ENCODE peak calls at places on chromosomes 4 and X, in ten cellular contexts. One of them, this sample, is unnamed.

GRCh38 chr4:96009720-96010119 is 169.8 kb downstream of the PDHA2 start:
- DNase-seq in suprapubic skin: no peak
- DNase-seq in left ventricle myocardium inferior: no peak
- DNase-seq in tibial nerve: no peak
- DNase-seq in fibroblast of lung: peak
- DNase-seq in endodermal cell: no peak
- DNase-seq in HCT116: no peak
- DNase-seq in tibial artery: no peak
- DNase-seq in upper lobe of right lung: no peak
- DNase-seq in PC-3: peak
- DNase-seq in this sample: no peak

GRCh38 chr4:73978886-73979285 is 2.9 kb downstream of the PF4 start:
- DNase-seq in tibial nerve: no peak
- DNase-seq in endodermal cell: no peak
- DNase-seq in left ventricle myocardium inferior: no peak
- DNase-seq in PC-3: peak
- DNase-seq in tibial artery: no peak
- DNase-seq in HCT116: no peak
- DNase-seq in fibroblast of lung: peak
- DNase-seq in upper lobe of right lung: no peak
- DNase-seq in suprapubic skin: no peak
- DNase-seq in this sample: no peak

GRCh38 chr4:163540977-163541376 is 46.5 kb downstream of the TMA16 start:
- DNase-seq in tibial nerve: no peak
- DNase-seq in upper lobe of right lung: no peak
- DNase-seq in HCT116: no peak
- DNase-seq in tibial artery: no peak
- DNase-seq in endodermal cell: no peak
- DNase-seq in left ventricle myocardium inferior: no peak
- DNase-seq in fibroblast of lung: peak
- DNase-seq in PC-3: peak
- DNase-seq in suprapubic skin: no peak
- DNase-seq in this sample: no peak

GRCh38 chr4:169993531-169993930 is 32.7 kb downstream of the MFAP3L start:
- DNase-seq in PC-3: no peak
- DNase-seq in tibial nerve: peak
- DNase-seq in suprapubic skin: no peak
- DNase-seq in upper lobe of right lung: no peak
- DNase-seq in tibial artery: no peak
- DNase-seq in endodermal cell: no peak
- DNase-seq in HCT116: no peak
- DNase-seq in left ventricle myocardium inferior: no peak
- DNase-seq in fibroblast of lung: no peak
- DNase-seq in this sample: no peak

GRCh38 chr4:80257851-80258250 is 8.6 kb upstream of the FGF5 start:
- DNase-seq in suprapubic skin: no peak
- DNase-seq in upper lobe of right lung: no peak
- DNase-seq in tibial nerve: no peak
- DNase-seq in HCT116: no peak
- DNase-seq in PC-3: no peak
- DNase-seq in fibroblast of lung: no peak
- DNase-seq in tibial artery: no peak
- DNase-seq in left ventricle myocardium inferior: no peak
- DNase-seq in endodermal cell: no peak
- DNase-seq in this sample: no peak

GRCh38 chr4:124105212-124105611 is 607.3 kb downstream of the ANKRD50 start:
- DNase-seq in PC-3: peak
- DNase-seq in left ventricle myocardium inferior: no peak
- DNase-seq in endodermal cell: no peak
- DNase-seq in upper lobe of right lung: no peak
- DNase-seq in fibroblast of lung: no peak
- DNase-seq in HCT116: no peak
- DNase-seq in suprapubic skin: no peak
- DNase-seq in tibial artery: no peak
- DNase-seq in tibial nerve: no peak
- DNase-seq in this sample: no peak

GRCh38 chr4:2271279-2272025 is 9.5 kb upstream of the MXD4 start:
- DNase-seq in fibroblast of lung: no peak
- DNase-seq in tibial artery: no peak
- DNase-seq in suprapubic skin: no peak
- DNase-seq in upper lobe of right lung: no peak
- DNase-seq in tibial nerve: no peak
- DNase-seq in endodermal cell: peak
- DNase-seq in PC-3: no peak
- DNase-seq in HCT116: no peak
- DNase-seq in left ventricle myocardium inferior: no peak
- DNase-seq in this sample: no peak

GRCh38 chr4:107579099-107579498 is 140.9 kb downstream of the PAPSS1 start:
- DNase-seq in PC-3: no peak
- DNase-seq in tibial artery: no peak
- DNase-seq in left ventricle myocardium inferior: no peak
- DNase-seq in upper lobe of right lung: no peak
- DNase-seq in endodermal cell: no peak
- DNase-seq in suprapubic skin: no peak
- DNase-seq in HCT116: no peak
- DNase-seq in fibroblast of lung: no peak
- DNase-seq in tibial nerve: no peak
- DNase-seq in this sample: no peak

GRCh38 chrX:14875624-14876023 is 2.4 kb downstream of the MOSPD2 start:
- DNase-seq in upper lobe of right lung: no peak
- DNase-seq in suprapubic skin: no peak
- DNase-seq in PC-3: no peak
- DNase-seq in HCT116: no peak
- DNase-seq in tibial nerve: no peak
- DNase-seq in fibroblast of lung: no peak
- DNase-seq in left ventricle myocardium inferior: no peak
- DNase-seq in endodermal cell: no peak
- DNase-seq in tibial artery: no peak
- DNase-seq in this sample: no peak

GRCh38 chrX:46713672-46714487 is 45.0 kb downstream of the SLC9A7 start:
- DNase-seq in suprapubic skin: no peak
- DNase-seq in upper lobe of right lung: no peak
- DNase-seq in HCT116: no peak
- DNase-seq in fibroblast of lung: no peak
- DNase-seq in left ventricle myocardium inferior: no peak
- DNase-seq in endodermal cell: no peak
- DNase-seq in tibial nerve: no peak
- DNase-seq in tibial artery: no peak
- DNase-seq in PC-3: no peak
- DNase-seq in this sample: no peak

GRCh38 chrX:35351795-35352483 is 409.3 kb downstream of the FAM47B start:
- DNase-seq in left ventricle myocardium inferior: no peak
- DNase-seq in fibroblast of lung: no peak
- DNase-seq in PC-3: no peak
- DNase-seq in HCT116: no peak
- DNase-seq in upper lobe of right lung: no peak
- DNase-seq in tibial nerve: no peak
- DNase-seq in tibial artery: peak
- DNase-seq in endodermal cell: no peak
- DNase-seq in suprapubic skin: no peak
- DNase-seq in this sample: no peak

GRCh38 chr4:3442959-3443749 is 1.4 kb downstream of the HGFAC start:
- DNase-seq in tibial artery: no peak
- DNase-seq in suprapubic skin: no peak
- DNase-seq in endodermal cell: peak
- DNase-seq in tibial nerve: peak
- DNase-seq in upper lobe of right lung: no peak
- DNase-seq in PC-3: peak
- DNase-seq in HCT116: no peak
- DNase-seq in fibroblast of lung: peak
- DNase-seq in left ventricle myocardium inferior: no peak
- DNase-seq in this sample: peak

GRCh38 chr4:132101526-132101925 is 1047.6 kb upstream of the PCDH10 start:
- DNase-seq in endodermal cell: no peak
- DNase-seq in PC-3: no peak
- DNase-seq in upper lobe of right lung: no peak
- DNase-seq in tibial nerve: no peak
- DNase-seq in fibroblast of lung: peak
- DNase-seq in tibial artery: no peak
- DNase-seq in HCT116: no peak
- DNase-seq in left ventricle myocardium inferior: no peak
- DNase-seq in suprapubic skin: no peak
- DNase-seq in this sample: no peak

GRCh38 chr4:154073107-154073817 is 284.4 kb upstream of the SFRP2 start:
- DNase-seq in tibial artery: no peak
- DNase-seq in upper lobe of right lung: no peak
- DNase-seq in fibroblast of lung: peak
- DNase-seq in HCT116: no peak
- DNase-seq in suprapubic skin: no peak
- DNase-seq in left ventricle myocardium inferior: no peak
- DNase-seq in tibial nerve: no peak
- DNase-seq in endodermal cell: no peak
- DNase-seq in PC-3: peak
- DNase-seq in this sample: no peak

GRCh38 chr4:6598641-6599040 is 23.7 kb downstream of the MAN2B2 start:
- DNase-seq in fibroblast of lung: no peak
- DNase-seq in left ventricle myocardium inferior: no peak
- DNase-seq in endodermal cell: no peak
- DNase-seq in HCT116: no peak
- DNase-seq in suprapubic skin: no peak
- DNase-seq in tibial artery: no peak
- DNase-seq in upper lobe of right lung: no peak
- DNase-seq in PC-3: no peak
- DNase-seq in tibial nerve: no peak
- DNase-seq in this sample: no peak

GRCh38 chrX:68669094-68669830 is 21.8 kb downstream of the STARD8 start:
- DNase-seq in HCT116: no peak
- DNase-seq in suprapubic skin: no peak
- DNase-seq in upper lobe of right lung: no peak
- DNase-seq in fibroblast of lung: no peak
- DNase-seq in PC-3: no peak
- DNase-seq in tibial artery: no peak
- DNase-seq in tibial nerve: no peak
- DNase-seq in endodermal cell: peak
- DNase-seq in left ventricle myocardium inferior: no peak
- DNase-seq in this sample: no peak

GRCh38 chr4:101835121-101835904 is 44.8 kb downstream of the BANK1 start:
- DNase-seq in upper lobe of right lung: no peak
- DNase-seq in tibial artery: no peak
- DNase-seq in tibial nerve: peak
- DNase-seq in HCT116: no peak
- DNase-seq in left ventricle myocardium inferior: no peak
- DNase-seq in endodermal cell: no peak
- DNase-seq in suprapubic skin: no peak
- DNase-seq in PC-3: peak
- DNase-seq in fibroblast of lung: peak
- DNase-seq in this sample: no peak

DNA sequence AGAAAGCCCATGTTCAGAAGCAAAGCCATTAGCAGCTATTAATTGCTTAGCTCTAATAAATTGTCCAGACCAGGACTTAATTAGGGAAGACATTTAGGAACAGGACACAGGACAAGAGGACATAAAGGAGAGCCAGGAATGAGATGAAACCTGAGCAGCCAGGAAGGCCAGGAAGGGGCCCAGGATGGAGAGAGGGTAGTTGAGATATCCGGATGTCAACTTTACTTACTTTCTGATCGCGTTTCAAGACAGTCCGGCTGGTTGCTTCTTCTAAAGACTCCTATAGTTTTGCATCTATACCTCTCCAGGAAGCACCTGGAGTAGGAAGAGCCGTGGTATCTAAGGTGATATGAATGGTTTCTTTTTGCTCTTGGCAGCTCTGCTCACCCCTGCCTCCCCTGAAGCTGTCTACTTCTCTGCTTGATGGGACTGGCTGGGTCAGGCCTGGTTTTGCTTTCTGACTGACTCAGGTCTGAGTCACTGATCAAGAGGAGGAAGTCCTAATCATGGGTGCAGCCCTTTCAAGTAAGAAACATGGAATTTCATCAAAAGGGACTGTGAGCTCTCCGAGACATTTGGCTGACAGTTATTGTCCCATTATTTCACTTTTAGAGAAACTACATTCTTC is 733.3 kb downstream of the RPA4 start:
- DNase-seq in left ventricle myocardium inferior: no peak
- DNase-seq in tibial nerve: no peak
- DNase-seq in upper lobe of right lung: no peak
- DNase-seq in suprapubic skin: no peak
- DNase-seq in HCT116: peak
- DNase-seq in tibial artery: no peak
- DNase-seq in endodermal cell: no peak
- DNase-seq in PC-3: peak
- DNase-seq in fibroblast of lung: peak
- DNase-seq in this sample: no peak
- H3K4me3 ChIP-seq in left ventricle myocardium inferior: no peak
- H3K4me3 ChIP-seq in tibial nerve: no peak
- H3K4me3 ChIP-seq in upper lobe of right lung: no peak
- H3K4me3 ChIP-seq in suprapubic skin: no peak
- H3K4me3 ChIP-seq in HCT116: peak
- H3K4me3 ChIP-seq in tibial artery: no peak
- H3K4me3 ChIP-seq in endodermal cell: no peak
- H3K4me3 ChIP-seq in PC-3: peak
- H3K4me3 ChIP-seq in fibroblast of lung: no peak
- H3K4me3 ChIP-seq in this sample: no peak

GRCh38 chrX:37745835-37746234 is 34.0 kb upstream of the CYBB start:
- DNase-seq in HCT116: no peak
- DNase-seq in tibial nerve: no peak
- DNase-seq in left ventricle myocardium inferior: no peak
- DNase-seq in fibroblast of lung: no peak
- DNase-seq in endodermal cell: no peak
- DNase-seq in suprapubic skin: no peak
- DNase-seq in upper lobe of right lung: no peak
- DNase-seq in tibial artery: no peak
- DNase-seq in PC-3: no peak
- DNase-seq in this sample: no peak
- H3K27ac ChIP-seq in HCT116: no peak
- H3K27ac ChIP-seq in tibial nerve: no peak
- H3K27ac ChIP-seq in left ventricle myocardium inferior: no peak
- H3K27ac ChIP-seq in fibroblast of lung: no peak
- H3K27ac ChIP-seq in endodermal cell: no peak
- H3K27ac ChIP-seq in suprapubic skin: no peak
- H3K27ac ChIP-seq in upper lobe of right lung: no peak
- H3K27ac ChIP-seq in tibial artery: no peak
- H3K27ac ChIP-seq in PC-3: no peak
- H3K27ac ChIP-seq in this sample: peak

GRCh38 chrX:7385131-7385530 is 237.2 kb upstream of the PUDP start:
- DNase-seq in fibroblast of lung: no peak
- DNase-seq in HCT116: no peak
- DNase-seq in suprapubic skin: no peak
- DNase-seq in tibial nerve: no peak
- DNase-seq in endodermal cell: no peak
- DNase-seq in upper lobe of right lung: no peak
- DNase-seq in left ventricle myocardium inferior: no peak
- DNase-seq in tibial artery: no peak
- DNase-seq in PC-3: no peak
- DNase-seq in this sample: no peak
- TF ChIP-seq CTCF in fibroblast of lung: no peak
- TF ChIP-seq CTCF in HCT116: no peak
- TF ChIP-seq CTCF in suprapubic skin: no peak
- TF ChIP-seq CTCF in tibial nerve: no peak
- TF ChIP-seq CTCF in endodermal cell: no peak
- TF ChIP-seq CTCF in upper lobe of right lung: no peak
- TF ChIP-seq CTCF in left ventricle myocardium inferior: no peak
- TF ChIP-seq CTCF in tibial artery: no peak
- TF ChIP-seq CTCF in PC-3: no peak
- TF ChIP-seq CTCF in this sample: no peak

DNA sequence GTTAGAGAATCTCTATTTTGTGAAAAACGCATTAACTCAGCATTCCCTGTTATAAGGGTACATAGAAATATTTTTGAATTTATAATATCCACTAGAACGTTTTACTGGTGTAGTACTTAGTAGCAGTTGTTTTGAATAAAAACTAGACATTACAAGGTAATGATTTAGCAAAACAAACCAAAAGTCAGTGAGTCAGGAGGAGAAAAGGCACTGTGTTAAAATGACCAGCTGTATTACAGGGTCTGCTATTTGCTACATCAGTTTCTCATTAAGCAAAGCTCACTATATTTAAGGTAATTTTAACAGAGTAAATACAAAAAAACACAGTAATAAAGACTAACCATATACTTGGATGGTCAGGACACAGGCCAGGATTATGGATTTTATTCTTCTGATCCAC is 152.8 kb downstream of the RASL11B start:
- DNase-seq in tibial nerve: no peak
- DNase-seq in left ventricle myocardium inferior: no peak
- DNase-seq in tibial artery: no peak
- DNase-seq in HCT116: no peak
- DNase-seq in fibroblast of lung: no peak
- DNase-seq in suprapubic skin: no peak
- DNase-seq in upper lobe of right lung: no peak
- DNase-seq in PC-3: no peak
- DNase-seq in endodermal cell: no peak
- DNase-seq in this sample: no peak
- H3K4me3 ChIP-seq in tibial nerve: no peak
- H3K4me3 ChIP-seq in left ventricle myocardium inferior: no peak
- H3K4me3 ChIP-seq in tibial artery: no peak
- H3K4me3 ChIP-seq in HCT116: no peak
- H3K4me3 ChIP-seq in fibroblast of lung: no peak
- H3K4me3 ChIP-seq in suprapubic skin: no peak
- H3K4me3 ChIP-seq in upper lobe of right lung: no peak
- H3K4me3 ChIP-seq in PC-3: no peak
- H3K4me3 ChIP-seq in endodermal cell: no peak
- H3K4me3 ChIP-seq in this sample: no peak

This sample was measured in Peyer's patch.